ENCODE peak calls at places on chromosomes 12 and 14, in four cellular contexts. S is SK-N-SH, M is GM12878, L is K562. D is an unnamed sample.

GRCh38 chr12:20513189-20513588 is 144.9 kb downstream of the PDE3A start:
- DNase-seq in L (no peak), M (no peak), S (no peak), D (no peak)

GRCh38 chr12:62263956-62264355 is 3.8 kb downstream of the USP15 start:
- DNase-seq in L (no peak), S (no peak), M (no peak), D (no peak)

GRCh38 chr12:23816394-23816851 is 133.0 kb downstream of the SOX5 start:
- DNase-seq in M (no peak), L (no peak), S (no peak), D (peak)

GRCh38 chr12:9792961-9793617 is 32.4 kb upstream of the CD69 start:
- DNase-seq in M (no peak), S (no peak), L (no peak), D (no peak)

GRCh38 chr12:78386871-78387270 is 477.7 kb upstream of the SYT1 start:
- DNase-seq in S (no peak), M (no peak), L (no peak), D (no peak)

GRCh38 chr12:105561981-105562726 is 231.7 kb downstream of the C12orf75 start:
- DNase-seq in M (no peak), S (no peak), L (no peak), D (no peak)

GRCh38 chr12:52042706-52043385 is 8.4 kb upstream of the NR4A1 start:
- DNase-seq in S (no peak), M (no peak), L (no peak), D (no peak)

GRCh38 chr12:13390381-13390856 is 193.9 kb downstream of the EMP1 start:
- DNase-seq in M (no peak), L (no peak), S (peak), D (no peak)

GRCh38 chr12:10365716-10366433 is 24.0 kb downstream of the KLRK1 start:
- DNase-seq in M (no peak), L (no peak), S (no peak), D (no peak)

GRCh38 chr14:61347771-61348443 is 26.5 kb downstream of the PRKCH start:
- DNase-seq in S (no peak), L (no peak), M (no peak), D (no peak)

GRCh38 chr12:108638141-108638823 is 4.6 kb upstream of the SELPLG start:
- DNase-seq in M (no peak), S (no peak), L (no peak), D (no peak)

GRCh38 chr12:15427913-15428312 is 105.6 kb downstream of the PTPRO start:
- DNase-seq in M (no peak), S (no peak), L (no peak), D (no peak)

GRCh38 chr12:57214398-57214781 is 2.2 kb upstream of the NXPH4 start:
- DNase-seq in M (no peak), L (peak), S (peak), D (peak)

GRCh38 chr12:52992699-52993557 is 13.3 kb upstream of the EIF4B start:
- DNase-seq in M (no peak), S (no peak), L (peak), D (no peak)

GRCh38 chr14:93525691-93526451 is 95.1 kb downstream of the UNC79 start:
- DNase-seq in S (no peak), M (no peak), L (no peak), D (no peak)

GRCh38 chr14:100288382-100289185 is 17.7 kb downstream of the SLC25A29 start:
- DNase-seq in L (no peak), S (peak), M (no peak), D (no peak)

GRCh38 chr12:6364037-6364360 is 11.4 kb downstream of the SCNN1A start:
- DNase-seq in S (no peak), L (no peak), M (no peak), D (no peak)

GRCh38 chr14:91946313-91947195 is 940 bp downstream of the FBLN5 start:
- DNase-seq in M (no peak), L (no peak), S (no peak), D (peak)

GRCh38 chr12:58413794-58414193 is 472.4 kb downstream of the ATP23 start:
- DNase-seq in M (no peak), L (no peak), S (no peak), D (no peak)

GRCh38 chr12:94705656-94706055 is 55.3 kb upstream of the TMCC3 start:
- DNase-seq in L (no peak), M (no peak), S (no peak), D (no peak)

GRCh38 chr12:104436790-104437189 is 20.0 kb upstream of the CHST11 start:
- DNase-seq in L (no peak), M (no peak), S (no peak), D (no peak)

GRCh38 chr12:19546027-19546426 is 106.7 kb downstream of the AEBP2 start:
- DNase-seq in S (no peak), M (no peak), L (no peak), D (no peak)

GRCh38 chr14:39038542-39038941 is 64.5 kb downstream of the SEC23A start:
- DNase-seq in S (no peak), L (no peak), M (no peak), D (no peak)

GRCh38 chr14:81990312-81990761 is 456.7 kb upstream of the SEL1L start:
- DNase-seq in S (peak), L (peak), M (peak), D (no peak)

GRCh38 chr12:109463776-109464175 is 13.3 kb downstream of the KCTD10 start:
- DNase-seq in S (peak), M (no peak), L (no peak), D (no peak)

GRCh38 chr14:55052259-55052930 is 948 bp downstream of the MAPK1IP1L start:
- DNase-seq in S (no peak), L (no peak), M (no peak), D (no peak)

GRCh38 chr12:109617496-109617895 is 43.9 kb downstream of the MVK start:
- DNase-seq in S (no peak), M (no peak), L (no peak), D (no peak)

GRCh38 chr14:89673499-89674225 is 256.6 kb upstream of the FOXN3 start:
- DNase-seq in S (no peak), M (no peak), L (no peak), D (no peak)

GRCh38 chr12:122724641-122725243 is 5.9 kb downstream of the HCAR1 start:
- DNase-seq in L (no peak), M (no peak), S (no peak), D (no peak)

GRCh38 chr12:120693848-120694247 is 6.9 kb downstream of the MLEC start:
- DNase-seq in L (no peak), S (no peak), M (no peak), D (no peak)

GRCh38 chr12:4505381-4505986 is 33.2 kb upstream of the RAD51AP1 start:
- DNase-seq in M (no peak), S (no peak), L (no peak), D (no peak)

GRCh38 chr14:35849122-35849521 is 23.0 kb downstream of the BRMS1L start:
- DNase-seq in L (no peak), S (no peak), M (no peak), D (no peak)

GRCh38 chr12:115988629-115989563 is 288.6 kb downstream of the MED13L start:
- DNase-seq in L (no peak), M (no peak), S (no peak), D (no peak)

GRCh38 chr12:46787496-46788055 is 38.2 kb downstream of the SLC38A4 start:
- DNase-seq in M (no peak), S (no peak), L (no peak), D (no peak)

GRCh38 chr14:60651051-60651935 is 2.0 kb upstream of the SIX1 start:
- DNase-seq in M (no peak), L (no peak), S (no peak), D (no peak)

DNA sequence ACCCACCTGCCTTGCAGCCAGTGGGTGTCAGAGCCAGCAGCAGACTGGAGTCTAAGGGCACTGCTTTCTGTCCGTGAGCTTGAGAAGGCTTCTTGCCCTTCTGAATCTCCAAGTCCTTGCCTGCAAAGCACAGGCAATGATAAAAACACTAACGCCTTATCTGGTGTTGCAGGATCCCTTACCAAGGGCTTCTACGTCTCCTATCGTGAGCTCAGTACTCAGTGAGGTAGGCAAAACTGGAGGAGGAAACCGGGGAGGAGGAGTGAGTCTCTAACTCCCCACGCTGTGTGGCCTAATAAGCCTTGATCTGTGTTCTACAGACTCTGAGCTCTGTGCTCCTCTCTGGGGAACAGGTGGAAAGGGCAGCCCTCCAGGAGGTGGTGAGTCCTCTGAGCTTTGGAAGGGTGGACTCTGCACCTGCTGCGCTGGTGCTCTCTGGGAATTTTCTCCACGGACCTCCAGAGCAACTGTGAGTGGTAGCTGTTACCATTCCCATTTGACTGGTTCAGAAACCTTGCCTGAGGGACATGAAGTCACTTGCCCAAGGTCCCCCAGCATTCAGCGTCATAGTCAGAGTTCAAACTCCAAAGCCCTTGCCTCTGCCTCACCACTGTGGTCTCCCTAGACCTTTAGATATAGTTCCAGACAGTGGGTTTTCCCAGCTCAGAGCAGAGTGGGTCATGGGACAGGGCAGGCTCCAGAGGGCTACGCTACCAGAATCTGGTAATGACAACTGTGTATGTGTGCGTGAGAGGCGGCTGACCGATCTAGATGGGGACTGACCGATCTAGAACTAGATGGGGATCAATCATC is 7.0 kb upstream of the MARK3 start:
- DNase-seq in S (no peak), L (peak), M (no peak), D (no peak)
- H3K27ac ChIP-seq in S (no peak), L (peak), M (no peak), D (no peak)

GRCh38 chr14:76426161-76426696 is 50.3 kb downstream of the ESRRB start:
- DNase-seq in L (peak), M (no peak), S (no peak), D (no peak)

GRCh38 chr14:76423534-76423933 is 47.6 kb downstream of the ESRRB start:
- DNase-seq in M (no peak), L (no peak), S (no peak), D (no peak)

GRCh38 chr14:76422662-76423061 is 46.7 kb downstream of the ESRRB start:
- DNase-seq in M (no peak), L (no peak), S (no peak), D (no peak)

GRCh38 chr14:76421662-76422061 is 45.7 kb downstream of the ESRRB start:
- DNase-seq in S (peak), M (no peak), L (no peak), D (peak)

DNA sequence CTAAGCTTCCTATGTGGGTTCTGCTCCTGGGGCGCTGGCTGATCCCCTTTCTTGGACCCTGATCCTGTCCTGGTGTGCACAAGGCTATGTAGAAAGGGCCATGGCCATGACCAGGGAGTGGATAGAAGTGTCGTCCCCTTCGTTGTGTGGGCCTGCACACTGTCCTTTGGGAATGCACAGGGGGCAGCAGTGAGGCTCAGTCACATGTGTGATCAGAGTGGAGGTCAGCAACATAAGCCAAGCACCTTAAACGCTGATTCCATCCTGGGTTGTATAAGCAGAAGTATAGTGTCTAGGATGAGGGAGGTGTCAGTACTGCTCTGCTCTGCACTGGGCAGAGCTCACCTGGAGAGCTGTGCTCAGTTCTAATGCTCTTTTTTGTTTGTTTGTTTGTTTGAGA is 48.4 kb downstream of the ESRRB start:
- DNase-seq in S (no peak), L (no peak), M (no peak), D (no peak)
- H2AFZ ChIP-seq in S (no peak), L (no peak), M (no peak), D (no peak)

GRCh38 chr14:21553266-21553665 is 26.6 kb downstream of the OR10G3 start:
- DNase-seq in L (no peak), M (no peak), S (no peak), D (no peak)
- TF ChIP-seq NRF1 in L (no peak), M (no peak), S (no peak), D (no peak)

GRCh38 chr14:22098435-22098834 is 424.8 kb upstream of the OR4E1 start:
- DNase-seq in M (no peak), S (no peak), L (no peak), D (no peak)
- H3K27ac ChIP-seq in M (no peak), S (no peak), L (no peak), D (no peak)

GRCh38 chr14:51094901-51095853 is at the start of gene TRIM9:
- DNase-seq in L (peak), M (peak), S (peak), D (peak)

GRCh38 chr14:51096870-51097269 is 2.0 kb upstream of the TRIM9 start:
- DNase-seq in L (no peak), S (no peak), M (no peak), D (no peak)

GRCh38 chr14:51094282-51094821 is 553 bp downstream of the TRIM9 start:
- DNase-seq in L (no peak), M (no peak), S (peak), D (peak)

GRCh38 chr14:51097287-51097686 is 2.4 kb upstream of the TRIM9 start:
- DNase-seq in S (no peak), L (no peak), M (no peak), D (no peak)

GRCh38 chr14:51095854-51096823 is 1.2 kb upstream of the TRIM9 start:
- DNase-seq in L (no peak), S (peak), M (no peak), D (no peak)
- H2AFZ ChIP-seq in L (no peak), S (peak), M (peak), D (peak)

GRCh38 chr12:47878293-47878917 is 26.4 kb downstream of the VDR start:
- DNase-seq in L (no peak), S (no peak), M (no peak), D (no peak)
- TF ChIP-seq NRF1 in L (no peak), S (no peak), M (no peak), D (no peak)

GRCh38 chr14:65079201-65079600 is 23.1 kb downstream of the MAX start:
- DNase-seq in S (no peak), L (no peak), M (no peak), D (no peak)

GRCh38 chr14:65080954-65081747 is 21.2 kb downstream of the MAX start:
- DNase-seq in M (no peak), S (no peak), L (no peak), D (no peak)

GRCh38 chr14:65077318-65077717 is 25.0 kb downstream of the MAX start:
- DNase-seq in M (no peak), S (no peak), L (no peak), D (no peak)

GRCh38 chr14:65075628-65076325 is 26.5 kb downstream of the MAX start:
- DNase-seq in L (no peak), S (no peak), M (no peak), D (no peak)

GRCh38 chr14:65079788-65080187 is 22.5 kb downstream of the MAX start:
- DNase-seq in L (no peak), M (no peak), S (no peak), D (no peak)
- H3K27ac ChIP-seq in L (no peak), M (no peak), S (no peak), D (no peak)

DNA sequence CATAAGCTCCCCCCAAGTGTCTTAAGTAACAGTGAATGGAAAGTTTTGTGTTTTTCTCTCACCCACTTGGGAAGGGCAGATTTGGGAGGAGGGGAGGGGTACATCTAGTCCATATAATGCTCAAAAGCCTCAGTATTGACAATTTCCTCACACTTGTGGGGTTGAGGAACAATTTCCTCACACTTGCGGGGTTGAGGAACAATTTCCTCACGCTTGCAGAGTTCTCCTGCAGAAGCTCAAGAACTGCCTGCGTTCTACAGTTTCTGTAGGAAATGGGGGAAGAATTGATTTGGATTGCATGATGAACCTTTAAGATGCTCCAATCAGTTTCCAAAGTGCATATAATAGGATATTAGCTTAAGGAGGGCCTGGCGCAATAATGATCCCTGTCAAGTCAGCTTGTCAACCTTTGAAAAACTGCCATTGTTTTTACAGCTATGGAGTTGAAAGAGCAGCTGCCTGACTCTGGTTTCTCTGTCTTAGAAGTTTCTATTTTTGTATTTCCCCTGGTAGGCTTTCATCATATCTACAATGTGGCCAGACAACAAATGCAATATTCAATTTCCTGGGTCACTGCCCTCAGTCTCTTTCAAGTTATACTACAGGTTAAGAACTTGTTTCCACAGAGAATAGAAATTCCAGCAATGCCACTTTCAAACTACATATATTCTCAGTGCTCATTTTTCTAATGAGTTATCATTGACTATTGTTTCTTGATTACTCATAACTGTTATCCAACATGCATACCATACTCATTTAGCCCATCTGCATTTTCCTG is 66.5 kb downstream of the PLEKHG7 start:
- DNase-seq in M (no peak), S (no peak), L (no peak), D (no peak)
- H2AFZ ChIP-seq in M (no peak), S (no peak), L (no peak), D (no peak)

DNA sequence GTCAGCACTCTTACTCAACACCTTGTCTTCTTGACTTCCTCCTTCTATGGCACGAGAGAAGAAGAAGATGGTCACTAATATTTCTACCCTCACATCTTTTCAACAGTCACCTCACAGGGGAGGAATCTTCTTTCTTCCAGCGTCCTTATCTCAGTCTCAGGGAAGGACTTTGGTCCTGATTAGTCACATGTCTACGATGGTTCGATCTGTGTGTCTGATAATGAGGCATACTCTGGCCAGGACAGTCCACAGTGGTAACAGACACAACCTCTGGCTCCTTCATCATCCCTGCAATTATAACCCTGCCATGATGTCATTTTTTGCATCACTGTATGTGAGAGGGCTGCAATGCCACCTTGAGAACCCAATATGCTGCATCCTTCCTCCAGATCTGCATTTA is 15.9 kb downstream of the RGS6 start:
- DNase-seq in L (no peak), S (no peak), M (no peak), D (no peak)
- TF ChIP-seq NRF1 in L (no peak), S (no peak), M (no peak), D (no peak)

DNA sequence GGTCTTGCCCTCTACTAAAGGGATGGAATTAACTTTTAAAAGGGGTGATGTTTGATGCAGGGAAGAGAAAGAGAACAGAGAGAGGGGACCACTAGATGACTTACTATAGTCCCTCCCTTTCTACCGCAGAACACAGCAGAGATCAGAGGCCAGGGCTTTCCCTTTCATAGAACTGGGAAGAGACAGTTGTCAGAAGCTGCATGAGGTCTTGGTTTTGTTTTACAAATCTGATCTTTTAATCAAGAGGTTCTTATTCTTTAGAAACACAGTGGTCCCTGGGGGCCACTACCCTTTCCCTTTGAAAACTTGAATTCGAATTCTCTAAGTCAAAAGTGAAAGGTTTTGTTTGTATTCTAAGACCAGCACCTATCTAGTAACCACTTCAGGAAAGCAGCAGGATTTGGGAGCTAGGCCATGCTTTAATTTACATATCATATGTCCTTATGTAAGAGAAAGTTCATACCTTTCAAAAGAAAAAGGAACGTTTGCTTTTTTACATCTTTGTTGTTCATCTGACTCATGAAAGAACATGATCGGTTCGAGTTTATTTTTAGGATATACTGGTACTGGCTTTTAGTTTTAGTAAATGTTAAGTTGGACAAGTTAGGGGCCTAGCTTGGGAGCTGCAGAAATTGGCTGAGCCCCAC is 6.3 kb downstream of the FBXL14 start:
- DNase-seq in L (no peak), S (no peak), M (no peak), D (no peak)
- H3K27ac ChIP-seq in L (no peak), S (peak), M (peak), D (no peak)

D was measured in H1.